ENCODE peak calls at places on chromosomes 1 and 21, in five cellular contexts. R, F, X, M and P are unnamed samples.

GRCh38 chr1:115530407-115530806 is 111.4 kb upstream of the VANGL1 start:
- DNase-seq in R (no peak), F (no peak), X (no peak), M (no peak), P (no peak)

GRCh38 chr1:50699795-50700194 is 260.3 kb downstream of the FAF1 start:
- DNase-seq in F (no peak), M (no peak), X (no peak), R (no peak), P (no peak)

GRCh38 chr1:147719711-147720225 is 40.6 kb downstream of the GJA5 start:
- DNase-seq in X (no peak), R (no peak), F (no peak), M (no peak), P (no peak)

GRCh38 chr1:199302554-199302953 is 663.7 kb downstream of the PTPRC start:
- DNase-seq in R (no peak), M (no peak), X (no peak), F (no peak), P (no peak)

GRCh38 chr1:229221106-229222019 is 49.5 kb upstream of the RAB4A start:
- DNase-seq in F (no peak), M (no peak), X (no peak), R (no peak), P (no peak)

GRCh38 chr21:31137951-31138350 is 99.7 kb upstream of the KRTAP19-8 start:
- DNase-seq in M (no peak), X (no peak), R (no peak), F (no peak), P (no peak)

GRCh38 chr1:210400043-210400840 is 71.5 kb downstream of the HHAT start:
- DNase-seq in M (peak; percentile 57), R (peak; percentile 41), X (peak; percentile 86), F (no peak), P (peak; percentile 39)

GRCh38 chr1:85315789-85316188 is 39.4 kb upstream of the BCL10 start:
- DNase-seq in F (no peak), X (peak; percentile 57), M (no peak), R (no peak), P (no peak)

GRCh38 chr1:9093581-9093980 is 24.1 kb upstream of the SLC2A5 start:
- DNase-seq in F (no peak), X (no peak), M (no peak), R (no peak), P (no peak)

GRCh38 chr1:34125721-34126380 is 39.2 kb downstream of the CSMD2 start:
- DNase-seq in F (no peak), X (no peak), R (no peak), M (no peak), P (no peak)

GRCh38 chr21:42556960-42557359 is 43.3 kb downstream of the SLC37A1 start:
- DNase-seq in R (peak; percentile 17), F (no peak), M (no peak), X (no peak), P (no peak)

GRCh38 chr1:169694304-169694703 is 17.1 kb downstream of the SELL start:
- DNase-seq in X (no peak), M (no peak), F (peak; percentile 32), R (no peak), P (peak; percentile 19)

GRCh38 chr1:245797592-245798366 is 643.0 kb downstream of the KIF26B start:
- DNase-seq in X (peak; percentile 69), R (no peak), M (no peak), F (no peak), P (no peak)

GRCh38 chr21:39979321-39979720 is 112.1 kb downstream of the PCP4 start:
- DNase-seq in F (no peak), X (no peak), R (no peak), M (no peak), P (no peak)

GRCh38 chr1:45884700-45885099 is 81.3 kb downstream of the MAST2 start:
- DNase-seq in F (no peak), R (no peak), M (no peak), X (no peak), P (no peak)

GRCh38 chr1:8025061-8025670 is 943 bp downstream of the ERRFI1 start:
- DNase-seq in X (no peak), F (no peak), M (no peak), R (no peak), P (no peak)

GRCh38 chr1:22619252-22619651 is 17.2 kb upstream of the C1QA start:
- DNase-seq in M (no peak), F (no peak), X (no peak), R (no peak), P (no peak)

GRCh38 chr1:246698466-246699094 is 25.6 kb upstream of the SCCPDH start:
- DNase-seq in F (no peak), M (no peak), R (no peak), X (no peak), P (no peak)

GRCh38 chr1:84264961-84265360 is 36.5 kb upstream of the SAMD13 start:
- DNase-seq in R (no peak), F (no peak), M (no peak), X (no peak), P (no peak)

GRCh38 chr1:79790950-79791349 is 784.4 kb upstream of the ADGRL4 start:
- DNase-seq in F (no peak), R (no peak), X (no peak), M (no peak), P (no peak)

GRCh38 chr1:57503337-57503736 is 79.5 kb upstream of the DAB1 start:
- DNase-seq in R (no peak), F (no peak), X (no peak), M (no peak), P (no peak)

GRCh38 chr1:178353524-178353923 is 143.2 kb downstream of the CLEC20A start:
- DNase-seq in X (no peak), R (no peak), F (no peak), M (no peak), P (no peak)

GRCh38 chr1:94702440-94702810 is 117.7 kb upstream of the SLC44A3 start:
- DNase-seq in R (peak; percentile 71), X (no peak), M (peak; percentile 67), F (no peak), P (no peak)

GRCh38 chr1:238581332-238581731 is 690.6 kb upstream of the ZP4 start:
- DNase-seq in M (no peak), R (no peak), F (no peak), X (no peak), P (no peak)

GRCh38 chr1:1425753-1426495 is 4.8 kb upstream of the ANKRD65 start:
- DNase-seq in R (no peak), F (no peak), X (peak; percentile 69), M (no peak), P (no peak)

GRCh38 chr21:16124397-16125130 is 394.8 kb downstream of the USP25 start:
- DNase-seq in F (no peak), R (no peak), X (no peak), M (peak; percentile 65), P (no peak)

GRCh38 chr1:59232209-59232608 is 64.7 kb upstream of the FGGY start:
- DNase-seq in R (peak; percentile 31), M (no peak), X (no peak), F (no peak), P (no peak)

GRCh38 chr1:203084588-203085527 is 954 bp downstream of the MYOG start:
- DNase-seq in F (no peak), X (peak; percentile 59), R (no peak), M (no peak), P (no peak)

GRCh38 chr1:116123837-116124533 is 12.8 kb downstream of the MAB21L3 start:
- DNase-seq in R (no peak), M (no peak), X (no peak), F (no peak), P (no peak)

GRCh38 chr1:41371630-41372599 is 10.7 kb downstream of the FOXO6 start:
- DNase-seq in M (peak; percentile 60), F (no peak), R (peak; percentile 38), X (peak; percentile 88), P (no peak)
- H3K27ac ChIP-seq in M (peak overlapping the region; percentile 60), F (no peak overlapping the region), R (no peak overlapping the region), X (no peak overlapping the region), P (no peak overlapping the region)

GRCh38 chr1:230861970-230862595 is 6.2 kb downstream of the C1orf198 start:
- DNase-seq in F (no peak), R (no peak), M (no peak), X (no peak), P (no peak)
- H3K27ac ChIP-seq in F (no peak overlapping the region), R (peak overlapping the region; percentile 97), M (peak overlapping the region; percentile 60), X (no peak overlapping the region), P (no peak overlapping the region)

GRCh38 chr21:33414068-33414467 is 10.9 kb downstream of the IFNGR2 start:
- DNase-seq in X (no peak), R (no peak), M (no peak), F (no peak), P (no peak)
- H3K27ac ChIP-seq in X (no peak overlapping the region), R (no peak overlapping the region), M (no peak overlapping the region), F (no peak overlapping the region), P (no peak overlapping the region)

DNA sequence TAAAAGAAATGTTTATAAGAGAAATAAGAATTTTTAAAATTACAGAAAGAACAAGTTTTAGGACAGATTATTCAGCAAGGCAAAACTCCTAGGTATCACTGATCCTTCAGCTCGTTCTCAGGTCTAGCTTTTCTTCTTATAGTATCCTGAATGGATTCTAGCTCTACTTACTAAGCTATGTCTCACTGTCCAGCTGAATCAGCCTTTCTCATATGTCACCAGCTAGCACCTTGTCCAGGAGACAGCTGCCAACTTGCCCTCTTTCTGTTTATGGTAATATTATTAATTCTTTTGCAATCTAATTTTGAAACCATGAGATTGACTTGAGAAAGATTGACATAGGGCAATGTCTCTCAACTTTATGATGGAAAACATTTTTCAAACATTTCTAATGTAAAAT is 159.9 kb downstream of the LYPLAL1 start:
- DNase-seq in F (no peak), M (no peak), R (no peak), X (no peak), P (no peak)
- H3K27ac ChIP-seq in F (no peak overlapping the region), M (no peak overlapping the region), R (no peak overlapping the region), X (no peak overlapping the region), P (no peak overlapping the region)